ENCODE peak calls at places on chromosome 14, in six cellular contexts. K is hepatocyte, Q is 8988T, Z is kidney, V is tibial artery, J is NCI-H1694. U is an unnamed sample.

GRCh38 chr14:51554953-51555352 is 96.8 kb upstream of the FRMD6 start:
- DNase-seq in V (no peak), K (no peak), J (no peak), Q (no peak), Z (no peak), U (peak)

GRCh38 chr14:49959822-49960408 is 67.0 kb downstream of the ARF6 start:
- DNase-seq in K (no peak), Q (no peak), J (no peak), V (no peak), Z (peak), U (no peak)

GRCh38 chr14:47227051-47227600 is 448.3 kb downstream of the MDGA2 start:
- DNase-seq in Q (no peak), K (no peak), Z (no peak), V (no peak), J (no peak), U (no peak)

GRCh38 chr14:64910847-64911495 is 3.3 kb upstream of the CHURC1 start:
- DNase-seq in J (peak), Q (no peak), V (no peak), Z (no peak), K (peak), U (peak)

GRCh38 chr14:102891556-102891955 is 30.9 kb upstream of the AMN start:
- DNase-seq in Q (no peak), V (no peak), Z (no peak), J (no peak), K (no peak), U (no peak)

GRCh38 chr14:105487986-105488777 is 1.5 kb downstream of the CRIP1 start:
- DNase-seq in K (no peak), Q (no peak), J (no peak), V (no peak), Z (no peak), U (no peak)

GRCh38 chr14:52068741-52069616 is at the start of gene NID2:
- DNase-seq in V (peak), J (no peak), K (peak), Q (no peak), Z (peak), U (no peak)

GRCh38 chr14:69055973-69056372 is 76.9 kb upstream of the ACTN1 start:
- DNase-seq in Z (no peak), V (no peak), K (no peak), Q (no peak), J (no peak), U (no peak)

GRCh38 chr14:87805315-87805723 is 187.7 kb downstream of the GALC start:
- DNase-seq in K (peak), Q (peak), V (no peak), J (peak), Z (no peak), U (no peak)

GRCh38 chr14:34120185-34120977 is 169.5 kb upstream of the EGLN3 start:
- DNase-seq in Z (no peak), J (no peak), V (no peak), K (no peak), Q (no peak), U (no peak)

GRCh38 chr14:95304342-95304741 is 15.4 kb downstream of the CLMN start:
- DNase-seq in J (no peak), V (no peak), Q (no peak), Z (no peak), K (no peak), U (no peak)

GRCh38 chr14:19920021-19920657 is at the start of gene OR4K5:
- DNase-seq in K (no peak), V (no peak), Z (no peak), J (no peak), Q (no peak), U (no peak)

GRCh38 chr14:72643317-72643801 is 250.5 kb downstream of the DPF3 start:
- DNase-seq in Z (no peak), K (peak), Q (peak), V (no peak), J (peak), U (peak)

GRCh38 chr14:22265319-22266140 is 323.5 kb downstream of the DAD1 start:
- DNase-seq in K (peak), J (no peak), Q (no peak), Z (no peak), V (peak), U (no peak)

GRCh38 chr14:104586832-104587620 is 7.5 kb downstream of the C14orf180 start:
- DNase-seq in Z (peak), K (no peak), Q (no peak), J (peak), V (peak), U (no peak)

GRCh38 chr14:91870001-91870400 is 2.7 kb upstream of the TC2N start:
- DNase-seq in Z (no peak), V (no peak), J (no peak), Q (peak), K (no peak), U (no peak)

GRCh38 chr14:103028161-103028767 is 29.1 kb downstream of the CDC42BPB start:
- DNase-seq in J (no peak), Z (no peak), K (no peak), V (no peak), Q (no peak), U (no peak)

GRCh38 chr14:49923881-49924280 is 31.0 kb downstream of the ARF6 start:
- DNase-seq in Z (no peak), V (no peak), K (no peak), J (no peak), Q (no peak), U (no peak)

U was measured in HS-5.